ENCODE peak calls at places on chromosomes 6 and 20, in eight cellular contexts. One of them, this sample, is unnamed.

GRCh38 chr6:139888691-139889122 is 514.3 kb upstream of the CITED2 start:
- DNase-seq in A673: peak
- DNase-seq in EL: peak
- DNase-seq in Ammon's horn: peak
- DNase-seq in M059J: peak
- DNase-seq in foreskin keratinocyte: no peak
- DNase-seq in NCI-H1694 treated with DMSO at 0.1 percent for 48 hours: no peak
- DNase-seq in naive B cell: no peak
- DNase-seq in this sample: no peak

GRCh38 chr20:17664025-17664638 is 17.9 kb downstream of the RRBP1 start:
- DNase-seq in naive B cell: no peak
- DNase-seq in A673: no peak
- DNase-seq in foreskin keratinocyte: no peak
- DNase-seq in EL: no peak
- DNase-seq in NCI-H1694 treated with DMSO at 0.1 percent for 48 hours: no peak
- DNase-seq in Ammon's horn: no peak
- DNase-seq in M059J: no peak
- DNase-seq in this sample: peak

GRCh38 chr6:15359335-15359862 is 113.5 kb downstream of the JARID2 start:
- DNase-seq in NCI-H1694 treated with DMSO at 0.1 percent for 48 hours: no peak
- DNase-seq in naive B cell: no peak
- DNase-seq in EL: no peak
- DNase-seq in foreskin keratinocyte: no peak
- DNase-seq in Ammon's horn: no peak
- DNase-seq in M059J: no peak
- DNase-seq in A673: no peak
- DNase-seq in this sample: no peak

GRCh38 chr20:62820208-62820961 is 3.5 kb downstream of the COL9A3 start:
- DNase-seq in NCI-H1694 treated with DMSO at 0.1 percent for 48 hours: no peak
- DNase-seq in foreskin keratinocyte: no peak
- DNase-seq in Ammon's horn: no peak
- DNase-seq in A673: no peak
- DNase-seq in EL: no peak
- DNase-seq in M059J: no peak
- DNase-seq in naive B cell: no peak
- DNase-seq in this sample: no peak

GRCh38 chr20:3995067-3995748 is 20.1 kb downstream of the RNF24 start:
- DNase-seq in Ammon's horn: no peak
- DNase-seq in M059J: peak
- DNase-seq in A673: peak
- DNase-seq in EL: peak
- DNase-seq in foreskin keratinocyte: no peak
- DNase-seq in naive B cell: no peak
- DNase-seq in NCI-H1694 treated with DMSO at 0.1 percent for 48 hours: no peak
- DNase-seq in this sample: no peak

GRCh38 chr6:6724319-6725119 is 136.0 kb downstream of the LY86 start:
- DNase-seq in M059J: peak
- DNase-seq in NCI-H1694 treated with DMSO at 0.1 percent for 48 hours: peak
- DNase-seq in Ammon's horn: peak
- DNase-seq in A673: peak
- DNase-seq in naive B cell: peak
- DNase-seq in foreskin keratinocyte: no peak
- DNase-seq in EL: peak
- DNase-seq in this sample: peak

GRCh38 chr6:87806098-87806497 is 104.1 kb upstream of the AKIRIN2 start:
- DNase-seq in foreskin keratinocyte: no peak
- DNase-seq in Ammon's horn: no peak
- DNase-seq in naive B cell: peak
- DNase-seq in EL: no peak
- DNase-seq in NCI-H1694 treated with DMSO at 0.1 percent for 48 hours: no peak
- DNase-seq in M059J: no peak
- DNase-seq in A673: no peak
- DNase-seq in this sample: no peak

GRCh38 chr6:140062042-140063041 is 687.9 kb upstream of the CITED2 start:
- DNase-seq in A673: peak
- DNase-seq in foreskin keratinocyte: peak
- DNase-seq in naive B cell: no peak
- DNase-seq in EL: peak
- DNase-seq in M059J: peak
- DNase-seq in NCI-H1694 treated with DMSO at 0.1 percent for 48 hours: no peak
- DNase-seq in Ammon's horn: no peak
- DNase-seq in this sample: no peak

GRCh38 chr6:10837009-10837691 is 1.2 kb downstream of the MAK start:
- DNase-seq in naive B cell: peak
- DNase-seq in M059J: peak
- DNase-seq in EL: peak
- DNase-seq in foreskin keratinocyte: no peak
- DNase-seq in A673: peak
- DNase-seq in NCI-H1694 treated with DMSO at 0.1 percent for 48 hours: no peak
- DNase-seq in Ammon's horn: peak
- DNase-seq in this sample: no peak

GRCh38 chr6:85354761-85355618 is 94.9 kb upstream of the NT5E start:
- DNase-seq in EL: peak
- DNase-seq in A673: peak
- DNase-seq in Ammon's horn: peak
- DNase-seq in NCI-H1694 treated with DMSO at 0.1 percent for 48 hours: peak
- DNase-seq in naive B cell: peak
- DNase-seq in M059J: peak
- DNase-seq in foreskin keratinocyte: no peak
- DNase-seq in this sample: no peak

GRCh38 chr6:121590438-121590837 is 155.0 kb downstream of the GJA1 start:
- DNase-seq in NCI-H1694 treated with DMSO at 0.1 percent for 48 hours: no peak
- DNase-seq in Ammon's horn: no peak
- DNase-seq in foreskin keratinocyte: no peak
- DNase-seq in M059J: no peak
- DNase-seq in EL: no peak
- DNase-seq in A673: no peak
- DNase-seq in naive B cell: no peak
- DNase-seq in this sample: no peak

GRCh38 chr20:58174708-58175287 is 53.7 kb downstream of the ANKRD60 start:
- DNase-seq in foreskin keratinocyte: no peak
- DNase-seq in NCI-H1694 treated with DMSO at 0.1 percent for 48 hours: no peak
- DNase-seq in naive B cell: no peak
- DNase-seq in M059J: no peak
- DNase-seq in A673: no peak
- DNase-seq in EL: no peak
- DNase-seq in Ammon's horn: no peak
- DNase-seq in this sample: no peak

GRCh38 chr20:23782366-23782983 is 31.7 kb upstream of the CST1 start:
- DNase-seq in NCI-H1694 treated with DMSO at 0.1 percent for 48 hours: no peak
- DNase-seq in M059J: peak
- DNase-seq in EL: peak
- DNase-seq in A673: peak
- DNase-seq in foreskin keratinocyte: peak
- DNase-seq in naive B cell: no peak
- DNase-seq in Ammon's horn: peak
- DNase-seq in this sample: no peak

GRCh38 chr20:41923604-41924003 is 305.4 kb upstream of the CHD6 start:
- DNase-seq in A673: no peak
- DNase-seq in EL: no peak
- DNase-seq in foreskin keratinocyte: no peak
- DNase-seq in NCI-H1694 treated with DMSO at 0.1 percent for 48 hours: no peak
- DNase-seq in M059J: no peak
- DNase-seq in naive B cell: no peak
- DNase-seq in Ammon's horn: no peak
- DNase-seq in this sample: no peak

GRCh38 chr6:72954736-72955135 is 270.6 kb downstream of the KHDC1L start:
- DNase-seq in foreskin keratinocyte: no peak
- DNase-seq in A673: no peak
- DNase-seq in M059J: no peak
- DNase-seq in Ammon's horn: no peak
- DNase-seq in naive B cell: no peak
- DNase-seq in NCI-H1694 treated with DMSO at 0.1 percent for 48 hours: no peak
- DNase-seq in EL: no peak
- DNase-seq in this sample: no peak

GRCh38 chr6:55130806-55131324 is 43.5 kb upstream of the HCRTR2 start:
- DNase-seq in EL: no peak
- DNase-seq in Ammon's horn: no peak
- DNase-seq in NCI-H1694 treated with DMSO at 0.1 percent for 48 hours: no peak
- DNase-seq in foreskin keratinocyte: no peak
- DNase-seq in naive B cell: no peak
- DNase-seq in M059J: no peak
- DNase-seq in A673: no peak
- DNase-seq in this sample: no peak

GRCh38 chr20:11432407-11432806 is 485.3 kb upstream of the BTBD3 start:
- DNase-seq in A673: peak
- DNase-seq in Ammon's horn: no peak
- DNase-seq in foreskin keratinocyte: peak
- DNase-seq in naive B cell: no peak
- DNase-seq in NCI-H1694 treated with DMSO at 0.1 percent for 48 hours: no peak
- DNase-seq in M059J: peak
- DNase-seq in EL: peak
- DNase-seq in this sample: no peak

GRCh38 chr6:121157913-121158312 is 176.4 kb downstream of the TBC1D32 start:
- DNase-seq in A673: no peak
- DNase-seq in NCI-H1694 treated with DMSO at 0.1 percent for 48 hours: no peak
- DNase-seq in M059J: no peak
- DNase-seq in EL: peak
- DNase-seq in foreskin keratinocyte: no peak
- DNase-seq in Ammon's horn: no peak
- DNase-seq in naive B cell: no peak
- DNase-seq in this sample: no peak

GRCh38 chr20:9485614-9486325 is 28.6 kb upstream of the LAMP5 start:
- DNase-seq in naive B cell: no peak
- DNase-seq in EL: no peak
- DNase-seq in M059J: no peak
- DNase-seq in A673: no peak
- DNase-seq in NCI-H1694 treated with DMSO at 0.1 percent for 48 hours: no peak
- DNase-seq in foreskin keratinocyte: no peak
- DNase-seq in Ammon's horn: no peak
- DNase-seq in this sample: no peak

GRCh38 chr6:11200356-11200755 is 32.1 kb downstream of the NEDD9 start:
- DNase-seq in foreskin keratinocyte: no peak
- DNase-seq in Ammon's horn: no peak
- DNase-seq in naive B cell: no peak
- DNase-seq in NCI-H1694 treated with DMSO at 0.1 percent for 48 hours: no peak
- DNase-seq in A673: no peak
- DNase-seq in M059J: peak
- DNase-seq in EL: peak
- DNase-seq in this sample: no peak

GRCh38 chr20:44208770-44209169 is 1.8 kb downstream of the OSER1 start:
- DNase-seq in A673: no peak
- DNase-seq in naive B cell: no peak
- DNase-seq in foreskin keratinocyte: no peak
- DNase-seq in NCI-H1694 treated with DMSO at 0.1 percent for 48 hours: no peak
- DNase-seq in EL: peak
- DNase-seq in Ammon's horn: no peak
- DNase-seq in M059J: peak
- DNase-seq in this sample: no peak

GRCh38 chr6:81023007-81023582 is 729.4 kb downstream of the TENT5A start:
- DNase-seq in A673: peak
- DNase-seq in NCI-H1694 treated with DMSO at 0.1 percent for 48 hours: no peak
- DNase-seq in M059J: peak
- DNase-seq in naive B cell: no peak
- DNase-seq in foreskin keratinocyte: no peak
- DNase-seq in Ammon's horn: no peak
- DNase-seq in EL: no peak
- DNase-seq in this sample: no peak

GRCh38 chr6:121522265-121522664 is 86.8 kb downstream of the GJA1 start:
- DNase-seq in naive B cell: no peak
- DNase-seq in EL: peak
- DNase-seq in foreskin keratinocyte: peak
- DNase-seq in Ammon's horn: no peak
- DNase-seq in NCI-H1694 treated with DMSO at 0.1 percent for 48 hours: no peak
- DNase-seq in M059J: peak
- DNase-seq in A673: no peak
- DNase-seq in this sample: no peak

GRCh38 chr20:50293244-50294139 is 102.9 kb downstream of the CEBPB start:
- DNase-seq in EL: no peak
- DNase-seq in Ammon's horn: no peak
- DNase-seq in A673: no peak
- DNase-seq in foreskin keratinocyte: no peak
- DNase-seq in M059J: peak
- DNase-seq in naive B cell: no peak
- DNase-seq in NCI-H1694 treated with DMSO at 0.1 percent for 48 hours: no peak
- DNase-seq in this sample: no peak

GRCh38 chr6:52849137-52849536 is 8.5 kb upstream of the GSTA5 start:
- DNase-seq in NCI-H1694 treated with DMSO at 0.1 percent for 48 hours: no peak
- DNase-seq in Ammon's horn: no peak
- DNase-seq in M059J: no peak
- DNase-seq in A673: no peak
- DNase-seq in EL: no peak
- DNase-seq in foreskin keratinocyte: no peak
- DNase-seq in naive B cell: no peak
- DNase-seq in this sample: no peak

GRCh38 chr6:26053929-26054658 is 33.1 kb upstream of the HFE start:
- DNase-seq in naive B cell: no peak
- DNase-seq in A673: peak
- DNase-seq in NCI-H1694 treated with DMSO at 0.1 percent for 48 hours: no peak
- DNase-seq in foreskin keratinocyte: no peak
- DNase-seq in M059J: peak
- DNase-seq in Ammon's horn: peak
- DNase-seq in EL: no peak
- DNase-seq in this sample: no peak

GRCh38 chr6:140590641-140591040 is 1216.2 kb upstream of the CITED2 start:
- DNase-seq in NCI-H1694 treated with DMSO at 0.1 percent for 48 hours: no peak
- DNase-seq in naive B cell: no peak
- DNase-seq in A673: no peak
- DNase-seq in EL: peak
- DNase-seq in Ammon's horn: no peak
- DNase-seq in foreskin keratinocyte: no peak
- DNase-seq in M059J: peak
- DNase-seq in this sample: no peak

This sample was measured in GF-D8.